ENCODE peak calls at places on chromosomes 11 and 22, in seven cellular contexts. X is HCT116, V is neuronal stem cell, H is BE2C, Z is astrocyte of the spinal cord, A is AG04449, L is GM23338. T is an unnamed sample.

GRCh38 chr11:113862430-113862829 is 12.9 kb downstream of the USP28 start:
- DNase-seq in X (no peak), V (no peak), H (no peak), Z (peak), A (no peak), L (peak), T (no peak)

GRCh38 chr11:96254854-96255253 is 88.1 kb downstream of the MAML2 start:
- DNase-seq in X (no peak), V (no peak), H (no peak), Z (no peak), A (no peak), L (no peak), T (no peak)

GRCh38 chr11:96204721-96205459 is 138.1 kb downstream of the MAML2 start:
- DNase-seq in X (no peak), V (no peak), H (no peak), Z (no peak), A (no peak), L (no peak), T (no peak)

GRCh38 chr11:88555018-88555828 is 217.7 kb upstream of the CTSC start:
- DNase-seq in X (peak), V (no peak), H (no peak), Z (peak), A (peak), L (no peak), T (peak)

GRCh38 chr11:119446434-119446833 is 23.5 kb upstream of the THY1 start:
- DNase-seq in X (no peak), V (no peak), H (no peak), Z (no peak), A (no peak), L (no peak), T (no peak)

GRCh38 chr11:121884601-121885000 is 231.4 kb downstream of the BLID start:
- DNase-seq in X (no peak), V (no peak), H (no peak), Z (no peak), A (no peak), L (no peak), T (no peak)

GRCh38 chr22:27984723-27985122 is 65.7 kb upstream of the PITPNB start:
- DNase-seq in X (no peak), V (no peak), H (no peak), Z (no peak), A (no peak), L (no peak), T (no peak)

GRCh38 chr11:43943357-43943930 is 1.0 kb downstream of the C11orf96 start:
- DNase-seq in X (no peak), V (no peak), H (peak), Z (no peak), A (no peak), L (no peak), T (no peak)

GRCh38 chr11:114125959-114126358 is 66.4 kb downstream of the ZBTB16 start:
- DNase-seq in X (no peak), V (no peak), H (no peak), Z (no peak), A (no peak), L (no peak), T (no peak)

GRCh38 chr11:84685149-84685548 is 942.0 kb downstream of the DLG2 start:
- DNase-seq in X (no peak), V (no peak), H (no peak), Z (no peak), A (no peak), L (no peak), T (no peak)

GRCh38 chr11:62508336-62509058 is 38.1 kb downstream of the AHNAK start:
- DNase-seq in X (peak), V (peak), H (peak), Z (peak), A (peak), L (peak), T (peak)

GRCh38 chr11:78298216-78298860 is 109.6 kb downstream of the USP35 start:
- DNase-seq in X (no peak), V (peak), H (no peak), Z (no peak), A (no peak), L (no peak), T (no peak)

GRCh38 chr22:27101288-27101687 is 443.9 kb downstream of the MIAT start:
- DNase-seq in X (no peak), V (no peak), H (no peak), Z (no peak), A (no peak), L (no peak), T (no peak)

GRCh38 chr11:2934057-2934550 is 4.9 kb upstream of the PHLDA2 start:
- DNase-seq in X (no peak), V (no peak), H (no peak), Z (no peak), A (no peak), L (no peak), T (no peak)

GRCh38 chr11:62921573-62922188 is 518 bp upstream of the CHRM1 start:
- DNase-seq in X (no peak), V (no peak), H (peak), Z (no peak), A (no peak), L (no peak), T (no peak)

GRCh38 chr11:57460017-57460755 is at the start of gene RTN4RL2:
- DNase-seq in X (peak), V (peak), H (peak), Z (peak), A (no peak), L (peak), T (no peak)

GRCh38 chr11:77092382-77092781 is 10.3 kb upstream of the OMP start:
- DNase-seq in X (no peak), V (no peak), H (peak), Z (no peak), A (no peak), L (no peak), T (no peak)

GRCh38 chr11:70205766-70206165 is 2.7 kb downstream of the FADD start:
- DNase-seq in X (no peak), V (no peak), H (no peak), Z (no peak), A (no peak), L (no peak), T (no peak)

GRCh38 chr11:118914178-118914918 is 11.4 kb downstream of the BCL9L start:
- DNase-seq in X (no peak), V (no peak), H (peak), Z (no peak), A (no peak), L (peak), T (no peak)

GRCh38 chr11:14655435-14655834 is 11.8 kb downstream of the PDE3B start:
- DNase-seq in X (no peak), V (no peak), H (no peak), Z (no peak), A (no peak), L (no peak), T (no peak)
- H3K4me3 ChIP-seq in X (no peak), V (no peak), H (no peak), Z (no peak), A (no peak), L (no peak), T (no peak)

DNA sequence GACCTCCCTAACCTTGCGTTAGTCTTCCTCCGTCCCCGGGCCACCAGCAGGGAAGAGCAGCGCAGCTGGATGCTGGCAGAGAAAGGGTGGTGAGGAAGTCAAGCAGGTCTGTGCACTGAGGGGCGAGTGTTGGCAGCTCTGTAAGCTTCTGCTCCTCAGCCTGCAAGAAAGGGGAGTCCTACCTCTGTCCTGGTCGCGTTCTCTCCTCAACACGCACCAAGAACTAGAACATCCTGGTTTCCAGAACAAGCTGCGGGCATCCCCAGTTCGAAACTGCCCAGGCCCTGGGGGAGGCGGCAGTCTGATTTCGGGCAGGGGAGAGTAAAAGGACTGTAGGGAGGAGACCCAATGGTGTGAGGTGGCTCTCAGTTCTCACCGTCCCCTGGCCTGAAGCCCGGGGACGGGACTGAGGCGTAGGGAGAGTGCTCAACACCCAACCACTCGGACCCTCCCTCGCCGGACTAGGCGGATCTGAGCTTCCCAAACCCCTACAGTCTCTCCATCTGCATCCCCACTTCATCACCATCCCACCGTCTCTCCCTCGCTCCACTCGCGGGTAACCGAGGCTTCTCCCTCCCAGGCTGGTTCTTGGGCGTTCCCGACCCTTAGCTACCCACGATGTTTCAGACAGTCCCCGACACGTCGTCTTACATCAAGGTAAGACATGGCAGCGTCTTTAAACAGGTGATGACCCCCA is 7.7 kb upstream of the FLI1 start:
- DNase-seq in X (no peak), V (no peak), H (no peak), Z (no peak), A (no peak), L (peak), T (no peak)
- H3K4me3 ChIP-seq in X (no peak), V (no peak), H (no peak), Z (no peak), A (no peak), L (peak), T (no peak)

DNA sequence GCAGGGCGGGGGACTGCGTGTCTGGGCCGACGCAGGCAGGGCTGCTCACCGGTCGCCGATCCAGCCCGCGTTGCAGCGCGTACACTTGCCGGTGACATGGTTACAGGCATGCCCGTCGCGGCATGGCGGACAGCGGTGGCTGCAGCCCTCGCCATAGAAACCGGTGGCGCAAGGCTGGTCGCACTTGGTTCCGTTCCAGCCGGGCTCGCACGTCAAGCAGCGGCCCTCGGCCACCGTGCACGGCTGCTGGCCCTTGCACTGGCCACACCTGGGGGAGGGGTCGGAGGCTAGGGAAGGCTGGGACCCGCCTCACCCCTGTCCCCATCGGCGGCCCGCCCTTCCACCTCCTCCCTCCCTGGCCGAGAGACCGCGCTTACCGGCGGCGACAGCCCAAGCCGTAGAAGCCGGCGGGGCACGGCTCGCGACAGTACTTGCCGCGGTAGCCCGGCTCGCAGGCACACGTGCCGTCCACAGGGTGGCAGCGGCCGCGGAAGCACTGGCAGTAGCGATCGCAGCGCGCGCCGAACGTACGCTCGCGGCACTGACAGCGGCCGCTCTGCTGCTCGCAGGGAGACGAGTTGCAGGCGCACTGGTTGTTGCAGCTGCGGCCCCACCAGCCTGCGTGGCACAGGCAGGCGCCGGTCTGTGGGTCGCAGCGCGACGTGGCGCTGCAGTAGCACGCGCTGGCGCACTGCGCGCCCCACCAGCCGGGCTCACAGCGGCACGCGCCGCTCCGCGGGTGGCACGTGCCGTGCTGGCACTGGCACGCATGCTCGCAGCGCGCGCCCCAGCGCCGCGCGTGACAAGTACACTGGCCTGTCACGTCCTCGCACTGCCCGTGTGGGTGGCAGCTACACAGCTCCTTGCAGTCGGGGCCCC is 6.7 kb downstream of the SCARF2 start:
- DNase-seq in X (peak), V (peak), H (peak), Z (no peak), A (no peak), L (peak), T (no peak)
- H3K4me3 ChIP-seq in X (peak), V (peak), H (peak), Z (no peak), A (no peak), L (peak), T (peak)

GRCh38 chr11:19715373-19715772 is 2.7 kb downstream of the NAV2 start:
- DNase-seq in X (no peak), V (no peak), H (no peak), Z (peak), A (peak), L (no peak), T (no peak)
- H3K4me3 ChIP-seq in X (no peak), V (no peak), H (peak), Z (peak), A (peak), L (no peak), T (peak)

GRCh38 chr11:35138058-35138457 is 913 bp upstream of the CD44 start:
- DNase-seq in X (no peak), V (no peak), H (no peak), Z (no peak), A (no peak), L (no peak), T (no peak)
- H3K4me3 ChIP-seq in X (peak), V (no peak), H (no peak), Z (no peak), A (peak), L (peak), T (peak)

GRCh38 chr11:74849525-74850391 is 99.1 kb downstream of the XRRA1 start:
- DNase-seq in X (no peak), V (peak), H (no peak), Z (peak), A (no peak), L (peak), T (peak)
- H3K4me3 ChIP-seq in X (no peak), V (no peak), H (no peak), Z (no peak), A (no peak), L (no peak), T (no peak)

GRCh38 chr11:128520206-128520885 is 67.0 kb downstream of the ETS1 start:
- DNase-seq in X (no peak), V (no peak), H (no peak), Z (no peak), A (no peak), L (no peak), T (no peak)

GRCh38 chr11:128517457-128518230 is 69.7 kb downstream of the ETS1 start:
- DNase-seq in X (no peak), V (no peak), H (no peak), Z (peak), A (no peak), L (no peak), T (peak)

GRCh38 chr11:128516886-128517285 is 70.5 kb downstream of the ETS1 start:
- DNase-seq in X (no peak), V (no peak), H (no peak), Z (peak), A (no peak), L (no peak), T (no peak)

GRCh38 chr11:128519353-128519752 is 68.0 kb downstream of the ETS1 start:
- DNase-seq in X (no peak), V (no peak), H (no peak), Z (no peak), A (no peak), L (no peak), T (no peak)

DNA sequence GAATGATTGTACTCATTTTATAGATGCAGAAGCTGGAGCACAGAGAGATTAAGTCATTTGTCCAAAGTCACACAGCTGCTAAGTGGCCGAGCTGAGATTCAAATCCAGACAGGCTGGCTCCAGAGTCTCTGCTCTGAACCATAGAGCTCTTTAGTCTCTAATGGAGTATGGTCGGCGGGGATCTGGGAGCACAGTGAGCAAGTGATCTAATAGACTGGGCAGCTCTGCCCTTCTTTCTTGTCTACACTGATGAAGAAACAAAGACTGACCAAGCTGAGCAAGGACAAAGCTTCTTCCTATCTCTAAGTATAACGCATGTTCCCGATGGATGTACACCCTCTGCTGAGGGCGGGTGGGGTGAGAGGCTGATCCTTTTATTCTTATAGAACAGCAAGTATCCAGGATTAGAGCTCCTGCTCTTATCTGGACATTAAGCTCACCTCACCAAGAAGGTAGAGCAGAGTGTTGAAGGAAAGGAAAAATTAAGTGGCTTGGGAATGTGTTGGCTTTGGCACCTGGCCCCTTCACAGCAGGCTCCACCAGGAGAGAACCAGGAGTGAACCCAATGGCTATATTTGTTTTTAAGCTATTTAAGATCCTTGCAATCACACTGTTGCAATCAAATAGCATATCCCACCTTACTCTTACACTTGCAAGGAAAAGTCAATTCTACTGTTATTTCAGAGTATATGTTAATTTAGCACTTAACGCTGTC is 68.7 kb downstream of the ETS1 start:
- DNase-seq in X (no peak), V (no peak), H (no peak), Z (peak), A (no peak), L (no peak), T (no peak)
- H3K4me3 ChIP-seq in X (no peak), V (no peak), H (no peak), Z (peak), A (peak), L (no peak), T (peak)

GRCh38 chr11:112291191-112291590 is 30.5 kb upstream of the PLET1 start:
- DNase-seq in X (no peak), V (no peak), H (no peak), Z (no peak), A (no peak), L (no peak), T (no peak)
- H3K4me3 ChIP-seq in X (no peak), V (peak), H (no peak), Z (no peak), A (no peak), L (no peak), T (no peak)

T was measured in astrocyte of the cerebellum.